ENCODE peak calls at places on chromosomes 6 and 20, in eight cellular contexts. M is nephron progenitor cell; N is tibial artery; F is GM23338; T is CD4-positive, alpha-beta T cell; J is GM12864; C is WERI-Rb-1; Y is tibial nerve. X is an unnamed sample.

GRCh38 chr6:2914318-2914660 is 11.2 kb upstream of the SERPINB9 start:
- DNase-seq in M (no peak), N (no peak), F (no peak), T (no peak), J (no peak), C (no peak), Y (no peak), X (no peak)

GRCh38 chr20:17795449-17796095 is 95.8 kb downstream of the BANF2 start:
- DNase-seq in M (no peak), N (no peak), F (no peak), T (no peak), J (no peak), C (no peak), Y (no peak), X (no peak)

GRCh38 chr6:43740321-43740960 is 29.6 kb upstream of the VEGFA start:
- DNase-seq in M (peak), N (no peak), F (no peak), T (no peak), J (no peak), C (peak), Y (no peak), X (no peak)

GRCh38 chr20:32628960-32629530 is 43.9 kb upstream of the NOL4L start:
- DNase-seq in M (no peak), N (no peak), F (no peak), T (no peak), J (no peak), C (no peak), Y (no peak), X (no peak)

GRCh38 chr20:37849169-37849568 is 53.8 kb upstream of the VSTM2L start:
- DNase-seq in M (no peak), N (no peak), F (no peak), T (no peak), J (no peak), C (no peak), Y (no peak), X (no peak)

GRCh38 chr6:2952557-2953095 is 18.7 kb downstream of the SERPINB6 start:
- DNase-seq in M (peak), N (peak), F (peak), T (peak), J (no peak), C (peak), Y (peak), X (peak)

GRCh38 chr6:158567871-158568401 is 8.0 kb downstream of the TMEM181 start:
- DNase-seq in M (no peak), N (no peak), F (no peak), T (no peak), J (no peak), C (no peak), Y (no peak), X (no peak)

GRCh38 chr6:80335061-80335660 is 228.7 kb downstream of the BCKDHB start:
- DNase-seq in M (no peak), N (no peak), F (no peak), T (no peak), J (no peak), C (no peak), Y (no peak), X (no peak)

GRCh38 chr6:56863366-56863765 is 91.5 kb upstream of the BEND6 start:
- DNase-seq in M (no peak), N (no peak), F (no peak), T (no peak), J (no peak), C (no peak), Y (no peak), X (no peak)

GRCh38 chr6:18154507-18155272 is at the start of gene TPMT:
- DNase-seq in M (peak), N (peak), F (peak), T (no peak), J (no peak), C (no peak), Y (no peak), X (no peak)

GRCh38 chr6:107657755-107658461 is 166.2 kb downstream of the SCML4 start:
- DNase-seq in M (no peak), N (peak), F (peak), T (peak), J (peak), C (no peak), Y (peak), X (peak)

GRCh38 chr6:98669371-98669770 is 165.0 kb upstream of the POU3F2 start:
- DNase-seq in M (no peak), N (no peak), F (peak), T (no peak), J (no peak), C (no peak), Y (no peak), X (no peak)

GRCh38 chr6:14231546-14232280 is 114.1 kb downstream of the CD83 start:
- DNase-seq in M (no peak), N (no peak), F (no peak), T (no peak), J (no peak), C (no peak), Y (no peak), X (no peak)

GRCh38 chr20:33165416-33166055 is 2.4 kb upstream of the BPIFA2 start:
- DNase-seq in M (no peak), N (no peak), F (no peak), T (no peak), J (no peak), C (peak), Y (no peak), X (no peak)

GRCh38 chr6:36318690-36319435 is 17.8 kb downstream of the BNIP5 start:
- DNase-seq in M (no peak), N (no peak), F (peak), T (no peak), J (no peak), C (no peak), Y (no peak), X (no peak)

GRCh38 chr6:166430269-166430668 is 47.5 kb upstream of the MPC1 start:
- DNase-seq in M (no peak), N (no peak), F (no peak), T (no peak), J (no peak), C (no peak), Y (no peak), X (no peak)

GRCh38 chr6:122323361-122323760 is 76.1 kb upstream of the HSF2 start:
- DNase-seq in M (no peak), N (no peak), F (no peak), T (no peak), J (no peak), C (no peak), Y (no peak), X (no peak)

GRCh38 chr6:150327117-150327774 is 41.6 kb upstream of the IYD start:
- DNase-seq in M (no peak), N (no peak), F (no peak), T (no peak), J (no peak), C (no peak), Y (no peak), X (no peak)

GRCh38 chr20:23086056-23086551 is at the start of gene CD93:
- DNase-seq in M (no peak), N (peak), F (peak), T (no peak), J (no peak), C (no peak), Y (peak), X (peak)

GRCh38 chr6:66558189-66558588 is 851.2 kb upstream of the EYS start:
- DNase-seq in M (no peak), N (no peak), F (peak), T (no peak), J (no peak), C (no peak), Y (no peak), X (no peak)

GRCh38 chr6:3214898-3215297 is 12.6 kb downstream of the TUBB2B start:
- DNase-seq in M (no peak), N (no peak), F (no peak), T (no peak), J (no peak), C (no peak), Y (no peak), X (no peak)

GRCh38 chr6:57255451-57256181 is 33.5 kb upstream of the RAB23 start:
- DNase-seq in M (no peak), N (no peak), F (no peak), T (no peak), J (no peak), C (no peak), Y (no peak), X (no peak)

GRCh38 chr6:142960098-142960497 is 15.1 kb upstream of the HIVEP2 start:
- DNase-seq in M (no peak), N (no peak), F (no peak), T (no peak), J (no peak), C (no peak), Y (no peak), X (no peak)

GRCh38 chr20:64279826-64280459 is 24.4 kb downstream of the PCMTD2 start:
- DNase-seq in M (no peak), N (no peak), F (no peak), T (no peak), J (no peak), C (no peak), Y (no peak), X (no peak)

GRCh38 chr6:12148317-12148801 is 136.2 kb downstream of the HIVEP1 start:
- DNase-seq in M (no peak), N (no peak), F (no peak), T (no peak), J (no peak), C (no peak), Y (no peak), X (no peak)

GRCh38 chr6:108619431-108620197 is 58.9 kb downstream of the FOXO3 start:
- DNase-seq in M (no peak), N (no peak), F (no peak), T (no peak), J (no peak), C (peak), Y (no peak), X (no peak)

GRCh38 chr6:36735110-36735971 is 37.7 kb downstream of the RAB44 start:
- DNase-seq in M (no peak), N (peak), F (peak), T (peak), J (no peak), C (no peak), Y (peak), X (no peak)

GRCh38 chr20:21901470-21902275 is 196.2 kb downstream of the PAX1 start:
- DNase-seq in M (no peak), N (peak), F (no peak), T (no peak), J (no peak), C (no peak), Y (peak), X (no peak)

GRCh38 chr6:151075943-151076555 is 163.7 kb upstream of the AKAP12 start:
- DNase-seq in M (no peak), N (no peak), F (no peak), T (no peak), J (no peak), C (no peak), Y (no peak), X (no peak)

GRCh38 chr6:75691012-75691411 is 58.0 kb upstream of the MYO6 start:
- DNase-seq in M (no peak), N (no peak), F (no peak), T (no peak), J (no peak), C (no peak), Y (no peak), X (no peak)

GRCh38 chr6:3013486-3013885 is 13.8 kb downstream of the NQO2 start:
- DNase-seq in M (no peak), N (no peak), F (no peak), T (no peak), J (no peak), C (no peak), Y (no peak), X (no peak)

GRCh38 chr6:108464506-108465084 is 96.1 kb upstream of the FOXO3 start:
- DNase-seq in M (no peak), N (no peak), F (peak), T (no peak), J (no peak), C (no peak), Y (no peak), X (no peak)

GRCh38 chr6:90139272-90139817 is 157.3 kb downstream of the BACH2 start:
- DNase-seq in M (no peak), N (no peak), F (no peak), T (no peak), J (no peak), C (peak), Y (no peak), X (no peak)

GRCh38 chr6:170584954-170585498 is 589 bp upstream of the PDCD2 start:
- DNase-seq in M (no peak), N (no peak), F (peak), T (no peak), J (no peak), C (no peak), Y (no peak), X (no peak)

GRCh38 chr6:170584181-170584953 is at the start of gene PDCD2:
- DNase-seq in M (peak), N (peak), F (peak), T (peak), J (peak), C (peak), Y (peak), X (peak)

GRCh38 chr6:170578909-170579308 is 5.5 kb downstream of the PDCD2 start:
- DNase-seq in M (no peak), N (no peak), F (no peak), T (no peak), J (no peak), C (no peak), Y (no peak), X (no peak)

GRCh38 chr6:170583736-170584180 is 679 bp downstream of the PDCD2 start:
- DNase-seq in M (no peak), N (no peak), F (no peak), T (no peak), J (no peak), C (no peak), Y (no peak), X (peak)
- TF ChIP-seq CTCF in M (no peak), N (no peak), F (peak), T (no peak), J (no peak), C (no peak), Y (no peak), X (no peak)

GRCh38 chr6:32167154-32167760 is 2.9 kb downstream of the EGFL8 start:
- DNase-seq in M (no peak), N (no peak), F (peak), T (no peak), J (no peak), C (no peak), Y (no peak), X (no peak)

GRCh38 chr6:32164295-32164694 is at the start of gene EGFL8:
- DNase-seq in M (no peak), N (no peak), F (no peak), T (no peak), J (no peak), C (no peak), Y (no peak), X (no peak)

GRCh38 chr6:32167761-32168262 is 3.4 kb downstream of the EGFL8 start:
- DNase-seq in M (no peak), N (no peak), F (no peak), T (no peak), J (no peak), C (peak), Y (no peak), X (no peak)

GRCh38 chr6:32168350-32168749 is 4.0 kb downstream of the EGFL8 start:
- DNase-seq in M (no peak), N (no peak), F (no peak), T (no peak), J (no peak), C (no peak), Y (no peak), X (no peak)

GRCh38 chr6:32166411-32167061 is 2.1 kb downstream of the EGFL8 start:
- DNase-seq in M (no peak), N (no peak), F (peak), T (no peak), J (no peak), C (peak), Y (no peak), X (no peak)
- TF ChIP-seq CTCF in M (no peak), N (no peak), F (peak), T (no peak), J (no peak), C (peak), Y (no peak), X (no peak)

DNA sequence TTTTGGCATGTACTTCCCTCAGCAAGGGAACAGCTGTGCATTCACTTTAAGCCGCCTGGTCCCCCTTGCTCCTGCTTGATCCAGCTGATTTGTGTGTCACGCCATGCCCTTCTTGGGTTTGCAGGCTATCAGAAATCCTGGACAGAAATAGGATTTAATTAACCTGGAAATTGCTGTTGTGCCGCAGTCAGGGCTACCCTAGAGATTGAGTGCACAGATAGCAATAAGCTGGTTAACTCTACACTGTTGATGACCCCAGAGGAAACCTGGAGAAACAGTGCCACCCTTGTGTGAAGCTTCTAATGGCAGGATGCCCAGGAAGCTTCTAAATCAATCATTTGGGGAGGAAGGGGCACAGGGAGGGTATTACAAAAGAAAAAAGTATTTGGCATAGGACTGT is 199.0 kb downstream of the JARID2 start:
- DNase-seq in M (no peak), N (no peak), F (no peak), T (no peak), J (no peak), C (peak), Y (no peak), X (no peak)
- TF ChIP-seq CTCF in M (no peak), N (no peak), F (peak), T (no peak), J (no peak), C (peak), Y (no peak), X (no peak)

DNA sequence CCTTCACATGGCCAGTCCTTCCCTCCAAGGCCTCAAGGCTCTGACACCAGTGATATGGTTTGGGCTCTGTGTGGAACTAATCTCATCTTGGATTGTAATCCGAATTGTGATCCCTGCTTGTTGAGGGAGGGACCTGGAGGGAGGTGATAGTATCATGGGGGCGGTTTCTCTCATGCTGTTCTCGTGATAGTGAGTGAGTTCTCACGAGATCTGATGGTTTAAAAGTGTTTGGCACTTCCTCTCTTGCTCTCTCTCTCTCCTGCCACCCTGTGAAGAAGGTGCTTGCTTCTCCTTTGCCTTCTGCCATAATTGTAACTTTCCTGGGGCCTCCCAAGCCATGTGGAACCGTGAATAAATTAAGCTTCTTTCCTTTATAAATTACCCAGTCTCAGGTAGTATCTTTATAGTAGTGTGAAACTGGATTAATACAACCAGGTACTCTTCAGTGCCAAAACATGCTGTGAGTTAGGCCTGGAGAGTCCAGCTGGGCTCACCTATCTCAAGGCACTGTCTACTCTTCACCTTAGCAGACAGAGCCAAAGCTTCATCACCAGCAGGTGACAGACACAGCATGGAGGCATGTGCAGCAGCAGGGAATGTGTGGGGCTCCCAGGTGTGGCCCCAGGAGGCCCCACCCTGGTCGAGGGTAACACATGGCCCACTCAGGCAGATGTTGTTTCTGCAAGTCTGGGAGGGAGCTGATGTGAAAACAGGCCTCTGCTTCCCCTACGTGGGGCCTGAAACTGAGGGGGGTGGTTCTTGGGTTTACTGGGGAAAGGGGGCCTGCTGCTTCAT is 97.5 kb upstream of the CDYL start:
- DNase-seq in M (no peak), N (no peak), F (no peak), T (no peak), J (no peak), C (no peak), Y (no peak), X (no peak)
- TF ChIP-seq CTCF in M (no peak), N (no peak), F (no peak), T (no peak), J (no peak), C (no peak), Y (no peak), X (no peak)

DNA sequence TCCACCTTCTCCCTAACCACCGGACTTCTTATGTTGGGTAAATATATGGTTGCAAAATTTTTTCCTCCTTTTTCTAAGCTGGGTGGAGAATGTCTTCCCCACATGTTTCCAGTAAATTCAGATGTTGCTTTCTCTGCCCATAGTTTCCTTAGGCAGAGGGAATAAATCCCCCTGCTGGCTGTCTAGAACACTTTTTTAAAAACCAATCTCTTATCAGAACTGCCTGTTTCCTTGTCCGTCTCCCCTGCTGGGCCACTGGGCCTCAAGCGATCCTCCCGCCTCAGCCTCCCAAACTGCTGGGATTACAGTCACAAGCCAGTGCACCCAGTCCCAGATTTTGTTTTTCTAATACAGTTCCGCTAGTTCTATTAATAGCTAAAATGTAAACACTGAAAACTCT is 9.9 kb upstream of the WFDC2 start:
- DNase-seq in M (no peak), N (no peak), F (no peak), T (no peak), J (no peak), C (no peak), Y (no peak), X (no peak)
- TF ChIP-seq CTCF in M (peak), N (no peak), F (no peak), T (no peak), J (no peak), C (peak), Y (no peak), X (no peak)